ENCODE peak calls at places on chromosomes 3 and 15, in nine cellular contexts. J is nephron progenitor cell; D is fibroblast of the aortic adventitia; F is pons; Q is T-cell; Z is SJSA1; B is T-helper 17 cell; U is stimulated activated CD8-positive, alpha-beta memory T cell treated with anti-CD3 and anti-CD28 coated beads, Interleukin-15, amount 100 ng/mL, for 1 hour; I is RPMI8226. V is an unnamed sample.

GRCh38 chr15:67253517-67254237 is 784 bp downstream of the AAGAB start:
- DNase-seq in J (peak), D (peak), F (peak), Q (no peak), Z (peak), B (no peak), U (no peak), I (peak), V (no peak)

GRCh38 chr15:59377940-59378339 is 5.3 kb upstream of the MYO1E start:
- DNase-seq in J (no peak), D (no peak), F (no peak), Q (no peak), Z (no peak), B (no peak), U (no peak), I (no peak), V (peak)

GRCh38 chr3:63654246-63654645 is 1.8 kb downstream of the SNTN start:
- DNase-seq in J (no peak), D (peak), F (no peak), Q (no peak), Z (no peak), B (no peak), U (no peak), I (no peak), V (no peak)

GRCh38 chr3:131688370-131688769 is 185.6 kb upstream of the MRPL3 start:
- DNase-seq in J (no peak), D (peak), F (no peak), Q (no peak), Z (no peak), B (no peak), U (no peak), I (no peak), V (no peak)

GRCh38 chr15:51793521-51793920 is 35.9 kb upstream of the TMOD3 start:
- DNase-seq in J (no peak), D (peak), F (peak), Q (no peak), Z (no peak), B (no peak), U (no peak), I (peak), V (no peak)

GRCh38 chr3:129975332-129976090 is 991 bp downstream of the TRH start:
- DNase-seq in J (peak), D (no peak), F (no peak), Q (peak), Z (no peak), B (no peak), U (no peak), I (no peak), V (peak)

GRCh38 chr3:189630667-189631372 is 369 bp upstream of the TP63 start:
- DNase-seq in J (no peak), D (no peak), F (peak), Q (no peak), Z (peak), B (no peak), U (no peak), I (no peak), V (peak)

GRCh38 chr15:58957101-58957973 is 23.9 kb upstream of the SLTM start:
- DNase-seq in J (peak), D (peak), F (peak), Q (peak), Z (peak), B (peak), U (peak), I (peak), V (peak)

GRCh38 chr3:160616721-160617120 is 51.4 kb upstream of the KPNA4 start:
- DNase-seq in J (no peak), D (peak), F (peak), Q (no peak), Z (peak), B (no peak), U (no peak), I (no peak), V (no peak)